ENCODE peak calls at places on chromosomes 5 and 9, in eight cellular contexts. P is T-helper 9 cell; D is CD8-positive, alpha-beta memory T cell; F is stomach; W is NCI-H2107; H is iPS DF 19.7; Q is mucosa of gallbladder; T is AG20443. E is an unnamed sample.

GRCh38 chr9:110578896-110579752 is at the start of gene SVEP1:
- DNase-seq in P (no peak), D (no peak), F (no peak), W (no peak), H (no peak), Q (peak), T (peak), E (no peak)

GRCh38 chr5:3024976-3025375 is 273.5 kb upstream of the IRX2 start:
- DNase-seq in P (no peak), D (no peak), F (no peak), W (no peak), H (no peak), Q (no peak), T (no peak), E (no peak)

GRCh38 chr9:116329470-116329869 is 175.9 kb downstream of the PAPPA start:
- DNase-seq in P (no peak), D (no peak), F (no peak), W (no peak), H (no peak), Q (no peak), T (no peak), E (no peak)

GRCh38 chr5:151093476-151093889 is 12.6 kb upstream of the TNIP1 start:
- DNase-seq in P (no peak), D (no peak), F (no peak), W (no peak), H (no peak), Q (no peak), T (peak), E (no peak)

GRCh38 chr5:110386782-110387181 is 339.7 kb downstream of the TMEM232 start:
- DNase-seq in P (no peak), D (no peak), F (no peak), W (no peak), H (no peak), Q (no peak), T (peak), E (no peak)

GRCh38 chr9:77544491-77545000 is 103.6 kb downstream of the GNA14 start:
- DNase-seq in P (no peak), D (no peak), F (no peak), W (no peak), H (no peak), Q (no peak), T (no peak), E (no peak)

GRCh38 chr9:127526655-127527559 is 75.6 kb downstream of the LRSAM1 start:
- DNase-seq in P (no peak), D (no peak), F (no peak), W (no peak), H (no peak), Q (no peak), T (no peak), E (no peak)

GRCh38 chr5:122110990-122111389 is 18.4 kb upstream of the ZNF474 start:
- DNase-seq in P (no peak), D (no peak), F (no peak), W (no peak), H (no peak), Q (no peak), T (no peak), E (no peak)

GRCh38 chr9:109335929-109336328 is 15.1 kb upstream of the EPB41L4B start:
- DNase-seq in P (no peak), D (no peak), F (no peak), W (no peak), H (no peak), Q (no peak), T (no peak), E (no peak)

GRCh38 chr5:53095931-53096525 is 13.5 kb downstream of the MOCS2 start:
- DNase-seq in P (peak), D (peak), F (peak), W (no peak), H (no peak), Q (peak), T (peak), E (peak)

GRCh38 chr9:111036946-111037743 is 1.1 kb downstream of the LPAR1 start:
- DNase-seq in P (no peak), D (no peak), F (no peak), W (no peak), H (no peak), Q (no peak), T (peak), E (no peak)

GRCh38 chr5:73442960-73443627 is 5.5 kb downstream of the FOXD1 start:
- DNase-seq in P (no peak), D (no peak), F (no peak), W (no peak), H (no peak), Q (no peak), T (no peak), E (no peak)

GRCh38 chr5:37005946-37006540 is 129.5 kb downstream of the NIPBL start:
- DNase-seq in P (no peak), D (no peak), F (no peak), W (no peak), H (no peak), Q (no peak), T (peak), E (no peak)

GRCh38 chr9:3875371-3876132 is 349.8 kb upstream of the RFX3 start:
- DNase-seq in P (no peak), D (no peak), F (no peak), W (no peak), H (no peak), Q (no peak), T (peak), E (no peak)

GRCh38 chr9:14314424-14314928 is 535 bp upstream of the NFIB start:
- DNase-seq in P (no peak), D (no peak), F (peak), W (no peak), H (no peak), Q (peak), T (peak), E (no peak)

GRCh38 chr9:14563902-14564578 is 129.2 kb downstream of the ZDHHC21 start:
- DNase-seq in P (no peak), D (no peak), F (no peak), W (no peak), H (no peak), Q (no peak), T (no peak), E (no peak)

GRCh38 chr9:108609227-108609894 is 246.4 kb downstream of the ACTL7B start:
- DNase-seq in P (no peak), D (no peak), F (no peak), W (no peak), H (no peak), Q (no peak), T (peak), E (no peak)

GRCh38 chr5:54637654-54638053 is 120.1 kb downstream of the SNX18 start:
- DNase-seq in P (no peak), D (no peak), F (peak), W (no peak), H (no peak), Q (peak), T (no peak), E (no peak)

GRCh38 chr5:73213566-73213998 is 40.6 kb downstream of the TMEM174 start:
- DNase-seq in P (no peak), D (no peak), F (no peak), W (no peak), H (no peak), Q (no peak), T (peak), E (no peak)

GRCh38 chr9:99024959-99025358 is 80.0 kb upstream of the TGFBR1 start:
- DNase-seq in P (no peak), D (no peak), F (no peak), W (no peak), H (no peak), Q (no peak), T (no peak), E (no peak)

GRCh38 chr9:80093695-80094094 is 521.9 kb downstream of the TLE4 start:
- DNase-seq in P (no peak), D (no peak), F (no peak), W (no peak), H (no peak), Q (no peak), T (no peak), E (no peak)

GRCh38 chr9:123478160-123478559 is 122.2 kb downstream of the CRB2 start:
- DNase-seq in P (no peak), D (no peak), F (no peak), W (no peak), H (no peak), Q (no peak), T (no peak), E (no peak)

GRCh38 chr5:67211926-67212325 is 15.3 kb upstream of the CD180 start:
- DNase-seq in P (no peak), D (no peak), F (no peak), W (no peak), H (no peak), Q (peak), T (peak), E (no peak)

GRCh38 chr9:105390901-105391300 is 56.9 kb upstream of the FSD1L start:
- DNase-seq in P (no peak), D (no peak), F (no peak), W (no peak), H (no peak), Q (no peak), T (no peak), E (no peak)

GRCh38 chr9:108759835-108760234 is 96.0 kb downstream of the ACTL7B start:
- DNase-seq in P (no peak), D (no peak), F (no peak), W (no peak), H (no peak), Q (no peak), T (no peak), E (no peak)

GRCh38 chr9:8660383-8660782 is 860.8 kb upstream of the DMAC1 start:
- DNase-seq in P (no peak), D (no peak), F (peak), W (no peak), H (no peak), Q (peak), T (no peak), E (no peak)

GRCh38 chr5:169125571-169125970 is 175.4 kb downstream of the SLIT3 start:
- DNase-seq in P (no peak), D (no peak), F (no peak), W (no peak), H (no peak), Q (no peak), T (no peak), E (no peak)

GRCh38 chr5:76391014-76391413 is 12.1 kb upstream of the IQGAP2 start:
- DNase-seq in P (peak), D (no peak), F (no peak), W (no peak), H (no peak), Q (no peak), T (no peak), E (no peak)

GRCh38 chr5:136799806-136800372 is 434.5 kb upstream of the TRPC7 start:
- DNase-seq in P (no peak), D (no peak), F (no peak), W (no peak), H (no peak), Q (no peak), T (no peak), E (no peak)

GRCh38 chr9:106864533-106865143 is 1.7 kb downstream of the ZNF462 start:
- DNase-seq in P (no peak), D (no peak), F (no peak), W (no peak), H (no peak), Q (no peak), T (peak), E (no peak)

GRCh38 chr5:120413706-120414105 is 50.4 kb upstream of the PRR16 start:
- DNase-seq in P (no peak), D (no peak), F (no peak), W (no peak), H (no peak), Q (no peak), T (no peak), E (no peak)

GRCh38 chr5:11531805-11532204 is 372.4 kb downstream of the CTNND2 start:
- DNase-seq in P (no peak), D (no peak), F (no peak), W (no peak), H (no peak), Q (no peak), T (no peak), E (no peak)

GRCh38 chr9:23542438-23542837 is 283.6 kb downstream of the ELAVL2 start:
- DNase-seq in P (no peak), D (no peak), F (no peak), W (no peak), H (no peak), Q (no peak), T (no peak), E (no peak)

GRCh38 chr5:126195410-126196100 is 227.7 kb upstream of the GRAMD2B start:
- DNase-seq in P (no peak), D (no peak), F (no peak), W (no peak), H (no peak), Q (no peak), T (no peak), E (no peak)

GRCh38 chr5:107269256-107269655 is 401.5 kb downstream of the EFNA5 start:
- DNase-seq in P (no peak), D (no peak), F (no peak), W (no peak), H (no peak), Q (no peak), T (no peak), E (no peak)

E was measured in effector memory CD8-positive, alpha-beta T cell.